ENCODE peak calls at places on chromosomes 5 and 9, in nine cellular contexts. W, I, E, C, D, F, V, G and B are unnamed samples.

GRCh38 chr5:109688647-109688998 is 1.1 kb upstream of the MAN2A1 start:
- DNase-seq in E (peak; percentile 75), I (no peak), F (no peak), C (no peak), D (peak; percentile 74), W (peak; percentile 33), V (peak; percentile 55), G (no peak), B (no peak)

GRCh38 chr5:109868737-109869136 is 179.0 kb downstream of the MAN2A1 start:
- DNase-seq in E (no peak), G (no peak), W (no peak), V (no peak), F (no peak), I (no peak), C (no peak), D (no peak), B (no peak)

GRCh38 chr5:126464959-126465358 is 41.8 kb downstream of the GRAMD2B start:
- DNase-seq in E (no peak), D (no peak), C (no peak), G (no peak), W (peak; percentile 82), F (no peak), I (peak; percentile 79), V (no peak), B (no peak)

GRCh38 chr5:159133041-159133741 is 33.5 kb upstream of the EBF1 start:
- DNase-seq in V (no peak), W (no peak), G (no peak), F (peak; percentile 32), E (peak; percentile 65), C (no peak), I (no peak), D (peak; percentile 27), B (no peak)

GRCh38 chr9:127860260-127860659 is 5.8 kb upstream of the ENG start:
- DNase-seq in G (no peak), D (no peak), W (no peak), I (no peak), F (no peak), V (no peak), E (no peak), C (no peak), B (no peak)

GRCh38 chr5:95707055-95707454 is 24.1 kb upstream of the RHOBTB3 start:
- DNase-seq in D (no peak), F (no peak), G (no peak), C (no peak), E (no peak), I (no peak), V (no peak), W (no peak), B (no peak)

GRCh38 chr9:93656426-93657222 is 80.2 kb downstream of the PHF2 start:
- DNase-seq in F (no peak), E (no peak), V (no peak), W (peak; percentile 2), G (peak; percentile 54), I (no peak), C (no peak), D (no peak), B (no peak)

GRCh38 chr5:22754155-22754554 is 99.0 kb downstream of the CDH12 start:
- DNase-seq in F (no peak), E (no peak), V (no peak), D (no peak), G (no peak), W (no peak), I (no peak), C (no peak), B (no peak)

GRCh38 chr5:64939772-64940510 is 171.2 kb downstream of the CWC27 start:
- DNase-seq in F (no peak), V (peak; percentile 53), C (no peak), W (peak; percentile 16), E (peak; percentile 60), D (peak; percentile 79), G (peak; percentile 63), I (peak; percentile 64), B (no peak)

GRCh38 chr5:159444441-159445082 is 114.3 kb upstream of the IL12B start:
- DNase-seq in C (no peak), I (no peak), F (peak; percentile 44), G (no peak), W (no peak), V (no peak), D (peak; percentile 48), E (peak; percentile 30), B (no peak)

GRCh38 chr5:176798094-176798876 is 12.1 kb upstream of the UNC5A start:
- DNase-seq in I (no peak), C (no peak), G (no peak), E (no peak), V (no peak), D (no peak), F (no peak), W (no peak), B (no peak)
- H3K27me3 ChIP-seq in I (peaks cover 76% of the 10 kb centered on the region), C (no peaks in the 10 kb centered on the region), G (peaks cover 70% of the 10 kb centered on the region), E (peaks cover 64% of the 10 kb centered on the region), V (no peaks in the 10 kb centered on the region), D (peaks cover 67% of the 10 kb centered on the region), F (no peaks in the 10 kb centered on the region), W (peaks cover 63% of the 10 kb centered on the region), B (peaks cover 79% of the 10 kb centered on the region)

GRCh38 chr5:142315231-142315900 is 9.5 kb downstream of the SPRY4 start:
- DNase-seq in G (no peak), D (no peak), V (no peak), I (no peak), F (no peak), E (no peak), C (no peak), W (no peak), B (no peak)

GRCh38 chr5:142317673-142318261 is 7.1 kb downstream of the SPRY4 start:
- DNase-seq in G (no peak), C (no peak), W (no peak), E (no peak), V (no peak), D (no peak), F (no peak), I (no peak), B (no peak)

GRCh38 chr5:142317173-142317572 is 7.6 kb downstream of the SPRY4 start:
- DNase-seq in I (no peak), V (no peak), E (no peak), G (no peak), C (no peak), D (no peak), W (no peak), F (no peak), B (no peak)

GRCh38 chr5:142316051-142316450 is 8.8 kb downstream of the SPRY4 start:
- DNase-seq in D (no peak), V (no peak), G (no peak), W (no peak), E (no peak), I (no peak), C (no peak), F (peak; percentile 69), B (no peak)

GRCh38 chr5:142316681-142317080 is 8.1 kb downstream of the SPRY4 start:
- DNase-seq in V (no peak), W (no peak), I (no peak), F (no peak), E (no peak), C (no peak), D (no peak), G (no peak), B (no peak)
- TF ChIP-seq POLR2AphosphoS5 in V (no peak), W (no peak), I (no peak), F (no peak), E (no peak), C (no peak), D (no peak), G (no peak), B (no peak)

GRCh38 chr9:133440884-133441283 is 18.7 kb downstream of the ADAMTS13 start:
- DNase-seq in C (no peak), W (no peak), I (no peak), F (no peak), D (no peak), E (no peak), V (no peak), G (no peak), B (no peak)

GRCh38 chr9:133441571-133441970 is 18.2 kb upstream of the CACFD1 start:
- DNase-seq in I (no peak), D (no peak), G (no peak), W (no peak), V (no peak), E (no peak), C (no peak), F (no peak), B (no peak)

GRCh38 chr9:133439337-133439736 is 17.2 kb downstream of the ADAMTS13 start:
- DNase-seq in C (no peak), I (no peak), W (no peak), D (no peak), E (no peak), V (no peak), F (no peak), G (no peak), B (no peak)

GRCh38 chr9:133436706-133437105 is 14.5 kb downstream of the ADAMTS13 start:
- DNase-seq in V (no peak), G (no peak), C (no peak), F (no peak), W (no peak), D (no peak), I (no peak), E (no peak), B (no peak)

GRCh38 chr9:133437753-133438531 is 15.8 kb downstream of the ADAMTS13 start:
- DNase-seq in C (no peak), W (no peak), D (no peak), G (no peak), I (no peak), V (no peak), E (peak; percentile 55), F (no peak), B (no peak)
- TF ChIP-seq EP300 in C (no peak), W (no peak), D (no peak), G (no peak), I (no peak), V (no peak), E (no peak), F (no peak), B (no peak)

DNA sequence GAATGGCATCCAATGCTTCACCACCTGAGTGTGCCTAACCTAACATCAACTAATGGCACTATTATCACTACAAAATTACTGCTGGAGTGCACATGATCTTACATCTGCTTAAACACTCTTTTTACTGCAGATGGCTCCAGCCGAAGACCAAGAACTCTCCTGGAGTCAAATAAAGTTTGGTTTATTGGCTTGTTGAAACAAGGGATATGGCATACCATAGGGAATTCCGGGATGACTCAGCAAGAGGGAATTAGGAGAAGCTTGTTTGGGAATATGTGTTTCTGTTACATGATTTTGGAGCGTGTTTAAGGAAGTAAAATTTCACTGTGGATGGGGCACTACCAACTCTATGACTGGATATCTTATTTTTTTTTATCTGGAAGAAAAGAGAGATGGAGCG is 872.6 kb downstream of the DTWD2 start:
- DNase-seq in E (no peak), W (no peak), V (no peak), D (no peak), F (no peak), I (no peak), G (no peak), C (no peak), B (no peak)
- H3K27me3 ChIP-seq in E (no peaks in the 10 kb centered on the region), W (no peaks in the 10 kb centered on the region), V (peaks cover 11% of the 10 kb centered on the region), D (no peaks in the 10 kb centered on the region), F (no peaks in the 10 kb centered on the region), I (no peaks in the 10 kb centered on the region), G (no peaks in the 10 kb centered on the region), C (no peaks in the 10 kb centered on the region), B (no peaks in the 10 kb centered on the region)

DNA sequence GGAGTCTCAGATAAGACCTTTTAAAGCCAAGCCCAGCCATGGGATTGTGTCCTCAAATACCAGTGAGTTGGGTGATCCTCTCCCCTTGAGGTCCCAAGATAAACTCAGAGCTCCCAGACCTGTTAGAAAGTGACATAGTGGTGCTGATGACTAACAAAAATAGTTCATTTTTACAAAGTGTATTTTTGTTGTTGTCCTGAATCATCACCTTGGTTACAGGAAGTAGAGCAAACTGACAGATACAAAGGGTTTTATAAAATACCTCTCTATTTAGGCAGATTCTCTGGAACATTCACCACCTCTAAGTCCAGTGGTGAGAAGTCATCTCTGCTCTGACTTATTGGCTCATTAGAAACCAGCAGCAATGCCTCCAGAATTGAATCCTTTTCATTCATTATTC is 259.3 kb downstream of the CEMIP2 start:
- DNase-seq in D (no peak), V (no peak), G (no peak), I (no peak), C (no peak), F (no peak), W (no peak), E (no peak), B (no peak)
- TF ChIP-seq POLR2AphosphoS5 in D (no peak), V (no peak), G (no peak), I (no peak), C (no peak), F (no peak), W (no peak), E (no peak), B (no peak)